ENCODE peak calls at places on chromosomes 12 and 14, in five cellular contexts. H is mucosa of descending colon, Y is A549, K is kidney, G is psoas muscle. S is an unnamed sample. For H3K9me3, the result is how much of the 10 kb centered on the place peaks cover.

GRCh38 chr14:24979725-24980239 is 70.2 kb downstream of the STXBP6 start:
- DNase-seq in H (no peak), Y (no peak), K (no peak), G (no peak), S (no peak)

GRCh38 chr12:107275530-107275929 is 182.2 kb upstream of the CRY1 start:
- DNase-seq in H (no peak), Y (no peak), K (no peak), G (no peak), S (no peak)

GRCh38 chr12:43847427-43847826 is 11.5 kb downstream of the TMEM117 start:
- DNase-seq in H (no peak), Y (no peak), K (no peak), G (no peak), S (no peak)

GRCh38 chr14:49766839-49767238 is 1.1 kb upstream of the KLHDC2 start:
- DNase-seq in H (peak), Y (no peak), K (no peak), G (no peak), S (no peak)

GRCh38 chr14:64950889-64951288 is 8.3 kb upstream of the GPX2 start:
- DNase-seq in H (no peak), Y (no peak), K (peak), G (peak), S (no peak)

GRCh38 chr12:122950276-122950675 is 16.0 kb downstream of the ABCB9 start:
- DNase-seq in H (no peak), Y (no peak), K (peak), G (no peak), S (no peak)

GRCh38 chr12:27695556-27696292 is 523 bp upstream of the REP15 start:
- DNase-seq in H (no peak), Y (no peak), K (no peak), G (no peak), S (no peak)

GRCh38 chr12:123099556-123100192 is 51.2 kb downstream of the PITPNM2 start:
- DNase-seq in H (no peak), Y (no peak), K (no peak), G (no peak), S (no peak)

GRCh38 chr12:51521554-51522276 is 69.3 kb upstream of the SCN8A start:
- DNase-seq in H (no peak), Y (no peak), K (no peak), G (no peak), S (no peak)

GRCh38 chr12:49552014-49552413 is 13.2 kb downstream of the KCNH3 start:
- DNase-seq in H (no peak), Y (no peak), K (no peak), G (peak), S (no peak)

GRCh38 chr12:42730286-42730685 is 140.7 kb upstream of the PRICKLE1 start:
- DNase-seq in H (no peak), Y (no peak), K (no peak), G (no peak), S (no peak)

GRCh38 chr12:124646385-124647230 is 79.2 kb upstream of the NCOR2 start:
- DNase-seq in H (no peak), Y (no peak), K (no peak), G (no peak), S (no peak)

GRCh38 chr14:60618200-60618599 is 31.1 kb downstream of the SIX1 start:
- DNase-seq in H (no peak), Y (no peak), K (no peak), G (no peak), S (no peak)

GRCh38 chr12:92436847-92437246 is 265.9 kb upstream of the PLEKHG7 start:
- DNase-seq in H (no peak), Y (no peak), K (no peak), G (no peak), S (no peak)

GRCh38 chr12:94207467-94208432 is 59.4 kb downstream of the PLXNC1 start:
- DNase-seq in H (peak), Y (no peak), K (no peak), G (no peak), S (no peak)

GRCh38 chr14:106622200-106622745 is 1095.9 kb downstream of the TMEM121 start:
- DNase-seq in H (peak), Y (no peak), K (no peak), G (no peak), S (no peak)

GRCh38 chr12:47017041-47017713 is 62.2 kb upstream of the PCED1B start:
- DNase-seq in H (no peak), Y (no peak), K (no peak), G (no peak), S (no peak)

GRCh38 chr12:122394626-122395194 is 27.8 kb downstream of the CLIP1 start:
- DNase-seq in H (no peak), Y (no peak), K (no peak), G (peak), S (no peak)

GRCh38 chr12:34404377-34405285 is 382.3 kb downstream of the ALG10 start:
- DNase-seq in H (no peak), Y (no peak), K (peak), G (peak), S (no peak)

GRCh38 chr12:34401659-34402227 is 379.4 kb downstream of the ALG10 start:
- DNase-seq in H (no peak), Y (no peak), K (peak), G (peak), S (no peak)

GRCh38 chr12:34402228-34402898 is 380.1 kb downstream of the ALG10 start:
- DNase-seq in H (no peak), Y (no peak), K (peak), G (peak), S (peak)

GRCh38 chr12:34403706-34404376 is 381.5 kb downstream of the ALG10 start:
- DNase-seq in H (no peak), Y (no peak), K (peak), G (peak), S (no peak)

DNA sequence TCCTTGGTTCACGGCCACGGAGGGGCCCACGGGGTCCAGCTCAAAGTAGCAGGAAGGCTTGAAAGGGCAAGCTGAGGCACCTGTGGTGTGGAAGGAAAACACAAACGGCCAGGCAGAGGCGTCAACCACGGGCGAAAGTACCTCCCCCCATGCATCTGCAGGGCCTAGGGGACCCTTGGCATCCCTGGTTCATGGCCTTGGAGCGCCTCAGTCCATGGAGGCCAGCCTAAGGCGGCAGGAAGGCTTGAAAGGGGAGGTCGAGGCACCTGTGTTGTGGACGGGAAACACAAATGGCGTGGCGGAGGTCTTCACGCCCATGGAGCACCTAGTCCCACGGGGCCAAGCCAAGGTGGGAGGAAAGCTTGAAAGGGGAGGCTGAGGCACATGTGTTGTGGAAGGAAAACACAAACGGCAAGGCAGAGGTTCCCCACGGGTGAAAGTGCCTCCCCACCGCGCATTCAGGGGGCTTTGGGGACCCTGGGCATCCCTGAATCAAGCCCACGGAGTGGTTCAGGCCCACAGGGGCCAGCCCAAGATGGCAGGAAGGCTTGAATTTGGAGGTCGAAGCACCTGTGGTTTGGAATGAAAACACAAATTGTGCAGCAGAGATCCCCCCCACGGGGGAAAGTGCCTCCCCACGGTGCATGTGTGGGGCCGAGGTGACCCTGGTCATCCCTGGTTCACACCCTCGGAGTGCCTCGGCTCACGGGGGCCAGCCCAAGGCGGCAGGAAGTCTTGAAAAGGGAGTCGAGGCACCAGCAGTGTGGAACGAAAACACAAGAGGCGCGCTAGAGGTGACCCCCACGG is 380.8 kb downstream of the ALG10 start:
- DNase-seq in H (no peak), Y (no peak), K (peak), G (peak), S (peak)
- H3K9me3 ChIP-seq in H (half or more), Y (under half), K (under half), G (under half), S (under half)

GRCh38 chr12:131323879-131324278 is 370.2 kb downstream of the ADGRD1 start:
- DNase-seq in H (no peak), Y (no peak), K (no peak), G (no peak), S (no peak)

GRCh38 chr12:131327521-131328488 is 374.1 kb downstream of the ADGRD1 start:
- DNase-seq in H (no peak), Y (peak), K (no peak), G (no peak), S (no peak)

GRCh38 chr12:131318045-131318685 is 364.5 kb downstream of the ADGRD1 start:
- DNase-seq in H (no peak), Y (no peak), K (no peak), G (no peak), S (no peak)

DNA sequence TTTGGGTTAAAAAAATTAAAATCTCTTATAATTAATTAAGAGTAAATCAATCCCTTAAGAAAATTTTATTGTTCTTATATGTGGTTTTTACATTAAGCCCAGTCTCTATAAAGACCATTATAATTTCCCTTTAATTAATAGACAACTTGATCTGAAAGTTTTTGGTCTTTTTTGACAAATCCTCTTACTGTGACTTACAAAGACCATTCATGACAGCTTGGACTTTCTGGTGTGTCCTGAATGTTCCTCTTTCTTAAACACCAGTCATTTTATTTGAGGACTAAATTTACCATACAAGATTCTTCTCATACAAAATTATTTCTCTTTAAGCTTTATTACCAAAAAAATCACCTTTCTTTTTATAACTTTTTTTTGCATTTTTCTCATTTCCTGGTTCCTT is 368.3 kb downstream of the ADGRD1 start:
- DNase-seq in H (no peak), Y (no peak), K (no peak), G (no peak), S (no peak)
- H3K9me3 ChIP-seq in H (under half), Y (under half), K (under half), G (under half), S (under half)

GRCh38 chr14:31297112-31297511 is 89.5 kb upstream of the HECTD1 start:
- DNase-seq in H (no peak), Y (no peak), K (no peak), G (no peak), S (no peak)

GRCh38 chr14:31300296-31300695 is 92.7 kb upstream of the HECTD1 start:
- DNase-seq in H (no peak), Y (peak), K (no peak), G (no peak), S (no peak)

GRCh38 chr14:31303654-31304053 is 96.1 kb upstream of the HECTD1 start:
- DNase-seq in H (no peak), Y (no peak), K (no peak), G (no peak), S (no peak)

GRCh38 chr14:31297701-31298344 is 90.2 kb upstream of the HECTD1 start:
- DNase-seq in H (no peak), Y (no peak), K (no peak), G (no peak), S (no peak)

GRCh38 chr14:31300883-31301282 is 93.3 kb upstream of the HECTD1 start:
- DNase-seq in H (no peak), Y (no peak), K (no peak), G (no peak), S (no peak)
- H3K9me3 ChIP-seq in H (under half), Y (under half), K (under half), G (under half), S (under half)

DNA sequence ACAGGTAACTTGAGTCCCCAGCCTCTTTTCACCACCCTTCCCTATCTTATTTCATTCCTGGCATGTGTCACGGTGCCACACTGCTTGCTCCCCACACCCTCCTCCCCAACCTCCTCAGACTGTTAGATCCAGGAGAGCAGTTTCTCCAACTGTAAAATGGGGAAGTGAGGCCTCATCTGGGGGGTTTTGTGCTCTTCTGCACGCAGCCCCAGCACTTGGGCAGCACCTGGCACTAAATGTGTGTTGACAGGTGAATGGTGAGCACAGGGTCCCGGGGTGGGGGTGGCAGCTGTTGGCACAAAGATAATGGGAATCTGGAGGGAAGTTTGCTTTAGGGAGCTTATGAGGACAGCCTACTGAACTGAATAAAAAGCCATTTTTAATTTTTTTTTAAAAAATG is 113.1 kb downstream of the GLT1D1 start:
- DNase-seq in H (no peak), Y (no peak), K (no peak), G (no peak), S (no peak)
- H3K9me3 ChIP-seq in H (under half), Y (under half), K (under half), G (under half), S (under half)

GRCh38 chr14:26017270-26017669 is 580.6 kb downstream of the NOVA1 start:
- DNase-seq in H (no peak), Y (no peak), K (no peak), G (no peak), S (no peak)
- H3K9me3 ChIP-seq in H (under half), Y (under half), K (under half), G (under half), S (under half)

DNA sequence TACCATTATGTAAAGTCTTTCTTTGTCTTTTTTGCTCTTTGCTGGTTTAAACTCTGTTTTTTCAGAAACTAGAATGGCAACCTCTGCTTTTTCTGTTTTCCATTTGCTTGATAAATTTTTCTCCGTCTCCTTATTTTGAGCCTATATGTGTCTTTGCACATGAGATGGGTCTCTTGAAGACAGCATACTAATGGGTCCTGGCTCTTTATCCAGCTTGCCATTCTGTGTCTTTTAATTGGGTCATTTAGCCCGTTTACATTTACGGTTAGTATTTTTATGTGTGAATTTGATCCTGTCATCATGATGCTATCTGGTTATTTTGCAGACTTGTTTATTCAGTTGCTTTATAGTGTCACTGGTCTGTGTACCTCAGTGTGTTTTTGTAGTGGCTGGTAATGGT is 207.9 kb upstream of the TMEM260 start:
- DNase-seq in H (no peak), Y (no peak), K (no peak), G (no peak), S (no peak)
- H3K9me3 ChIP-seq in H (under half), Y (under half), K (under half), G (under half), S (under half)

GRCh38 chr12:62907561-62907960 is 27.4 kb downstream of the PPM1H start:
- DNase-seq in H (no peak), Y (no peak), K (no peak), G (no peak), S (no peak)
- H3K9me3 ChIP-seq in H (under half), Y (under half), K (under half), G (under half), S (under half)

GRCh38 chr14:32205554-32205953 is 2.5 kb upstream of the RNU6-8 start:
- DNase-seq in H (no peak), Y (no peak), K (no peak), G (no peak), S (no peak)
- H3K9me3 ChIP-seq in H (under half), Y (under half), K (under half), G (under half), S (under half)

GRCh38 chr14:72898448-72898847 is 4.5 kb upstream of the DPF3 start:
- DNase-seq in H (no peak), Y (no peak), K (no peak), G (no peak), S (no peak)
- H3K9me3 ChIP-seq in H (under half), Y (under half), K (under half), G (under half), S (under half)

S was measured in T-helper 17 cell.